ENCODE peak calls at places on chromosomes 1 and 21, in five cellular contexts. R, H, N, Q and J are unnamed samples.

GRCh38 chr1:26289158-26290059 is 9.5 kb downstream of the SH3BGRL3 start:
- DNase-seq in R (no peak), H (no peak), N (no peak), Q (no peak), J (no peak)

GRCh38 chr1:164771568-164772350 is 212.8 kb downstream of the PBX1 start:
- DNase-seq in R (peak), H (no peak), N (no peak), Q (no peak), J (no peak)

GRCh38 chr1:78645728-78646127 is 3.9 kb upstream of the IFI44 start:
- DNase-seq in R (no peak), H (no peak), N (no peak), Q (no peak), J (no peak)

GRCh38 chr21:29265690-29266479 is 32.8 kb upstream of the BACH1 start:
- DNase-seq in R (no peak), H (no peak), N (peak), Q (no peak), J (no peak)

GRCh38 chr21:23401278-23401677 is 2206.0 kb downstream of the MRPL39 start:
- DNase-seq in R (no peak), H (no peak), N (no peak), Q (no peak), J (peak)

GRCh38 chr1:82994866-82995370 is 1004.0 kb downstream of the TTLL7 start:
- DNase-seq in R (no peak), H (no peak), N (no peak), Q (no peak), J (no peak)

GRCh38 chr1:16254263-16254948 is 17.4 kb upstream of the CPLANE2 start:
- DNase-seq in R (peak), H (no peak), N (no peak), Q (no peak), J (no peak)

GRCh38 chr1:119372493-119373086 is 4.0 kb downstream of the HAO2 start:
- DNase-seq in R (no peak), H (no peak), N (no peak), Q (peak), J (no peak)

GRCh38 chr1:156421062-156421938 is 52.3 kb downstream of the RHBG start:
- DNase-seq in R (peak), H (peak), N (peak), Q (peak), J (peak)

GRCh38 chr1:220431840-220432239 is 96.1 kb upstream of the MARK1 start:
- DNase-seq in R (no peak), H (no peak), N (no peak), Q (no peak), J (no peak)

GRCh38 chr21:44751799-44752636 is 40.6 kb upstream of the TSPEAR start:
- DNase-seq in R (no peak), H (no peak), N (no peak), Q (no peak), J (no peak)

GRCh38 chr1:243343970-243344749 is 88.3 kb downstream of the SDCCAG8 start:
- DNase-seq in R (peak), H (peak), N (peak), Q (peak), J (peak)

GRCh38 chr21:33668180-33668579 is 25.9 kb downstream of the ITSN1 start:
- DNase-seq in R (peak), H (no peak), N (no peak), Q (no peak), J (no peak)

GRCh38 chr1:57752847-57753246 is 329.0 kb upstream of the DAB1 start:
- DNase-seq in R (no peak), H (no peak), N (no peak), Q (no peak), J (no peak)

GRCh38 chr1:167141963-167142362 is 48.1 kb downstream of the STYXL2 start:
- DNase-seq in R (no peak), H (no peak), N (no peak), Q (no peak), J (no peak)

GRCh38 chr1:51506537-51506936 is 12.5 kb downstream of the EPS15 start:
- DNase-seq in R (peak), H (no peak), N (no peak), Q (no peak), J (no peak)

GRCh38 chr1:171940373-171940772 is 99.1 kb downstream of the DNM3 start:
- DNase-seq in R (no peak), H (no peak), N (no peak), Q (no peak), J (no peak)

GRCh38 chr1:230568008-230568407 is 74.3 kb upstream of the COG2 start:
- DNase-seq in R (peak), H (no peak), N (no peak), Q (peak), J (no peak)

GRCh38 chr1:47643506-47644215 is 205.8 kb downstream of the FOXD2 start:
- DNase-seq in R (no peak), H (no peak), N (no peak), Q (no peak), J (no peak)

GRCh38 chr1:182917386-182917785 is 35.6 kb downstream of the SHCBP1L start:
- DNase-seq in R (peak), H (no peak), N (no peak), Q (no peak), J (no peak)

GRCh38 chr1:44854985-44855384 is 11.9 kb upstream of the PTCH2 start:
- DNase-seq in R (no peak), H (no peak), N (no peak), Q (no peak), J (no peak)
- TF ChIP-seq MXI1 in R (no peak), H (no peak), N (no peak), Q (no peak), J (no peak)

GRCh38 chr1:200206340-200206739 is 178.8 kb downstream of the NR5A2 start:
- DNase-seq in R (peak), H (no peak), N (no peak), Q (no peak), J (no peak)

GRCh38 chr1:200207711-200208126 is 180.2 kb downstream of the NR5A2 start:
- DNase-seq in R (peak), H (no peak), N (peak), Q (no peak), J (no peak)

GRCh38 chr1:200211157-200211556 is 183.6 kb downstream of the NR5A2 start:
- DNase-seq in R (peak), H (no peak), N (no peak), Q (no peak), J (no peak)

GRCh38 chr1:200206761-200207160 is 179.3 kb downstream of the NR5A2 start:
- DNase-seq in R (no peak), H (no peak), N (no peak), Q (no peak), J (no peak)
- TF ChIP-seq MXI1 in R (no peak), H (no peak), N (no peak), Q (no peak), J (no peak)

DNA sequence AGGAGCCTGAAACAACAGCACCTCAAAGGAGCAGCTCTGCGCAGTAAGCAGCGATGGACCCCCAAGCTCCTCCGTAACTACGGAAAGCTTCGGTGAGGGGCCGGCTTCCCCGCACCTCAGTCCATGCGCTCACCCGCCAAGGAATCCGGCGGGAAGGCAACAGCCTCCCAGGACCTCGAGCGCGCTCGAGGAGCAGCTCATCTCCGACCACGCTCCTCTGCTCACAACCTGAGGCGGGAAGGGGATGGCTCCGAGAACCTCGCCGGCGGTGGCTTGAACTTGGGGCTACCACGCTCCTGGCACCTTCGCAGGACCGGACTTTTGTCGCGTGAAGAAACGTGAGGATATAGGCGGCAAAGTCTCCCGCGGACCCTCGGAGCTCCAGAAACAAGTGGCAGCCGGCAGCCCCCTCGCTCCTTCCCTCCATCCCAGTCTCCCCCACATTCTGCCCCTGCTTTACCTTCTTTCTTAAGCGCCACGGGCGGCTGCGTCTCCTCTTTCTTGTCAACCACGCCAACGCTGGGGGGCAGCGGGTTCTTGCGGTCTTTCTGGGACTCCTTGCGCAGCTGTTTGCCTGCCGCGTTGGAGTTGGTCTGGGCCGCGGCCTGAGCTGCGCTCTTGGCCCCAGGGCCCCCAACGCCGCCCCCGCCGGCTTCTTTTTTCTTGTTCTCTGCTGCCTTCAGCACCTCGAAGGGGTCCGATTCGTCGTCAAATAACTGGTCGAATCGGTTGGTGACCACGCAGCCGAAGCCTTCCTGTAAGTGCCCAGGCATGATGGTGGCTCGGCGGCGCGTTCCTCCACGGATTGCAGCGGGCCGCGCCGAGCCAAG is 459 bp downstream of the SERBP1 start:
- DNase-seq in R (no peak), H (peak), N (no peak), Q (no peak), J (peak)
- TF ChIP-seq MXI1 in R (peak), H (no peak), N (no peak), Q (peak), J (no peak)

GRCh38 chr1:239511865-239512264 is 125.5 kb downstream of the CHRM3 start:
- DNase-seq in R (no peak), H (no peak), N (no peak), Q (no peak), J (no peak)
- TF ChIP-seq MXI1 in R (no peak), H (no peak), N (no peak), Q (no peak), J (no peak)

GRCh38 chr1:61259379-61260148 is 177.2 kb downstream of the NFIA start:
- DNase-seq in R (no peak), H (no peak), N (no peak), Q (no peak), J (no peak)
- TF ChIP-seq MXI1 in R (no peak), H (no peak), N (no peak), Q (no peak), J (no peak)